ENCODE peak calls at places on chromosomes 3 and 15, in seven cellular contexts. P, R, W, Q, N, B and L are unnamed samples.

GRCh38 chr3:127161973-127162579 is 30.9 kb upstream of the PRR23E start:
- DNase-seq in R (no peak), W (no peak), Q (no peak), N (no peak), P (no peak), B (no peak), L (no peak)

GRCh38 chr3:179069762-179070390 is 1.7 kb downstream of the ZMAT3 start:
- DNase-seq in R (no peak), P (no peak), B (no peak), N (peak), Q (no peak), W (peak), L (no peak)

GRCh38 chr3:12154151-12154550 is 4.6 kb downstream of the TIMP4 start:
- DNase-seq in P (no peak), B (no peak), Q (no peak), W (no peak), R (no peak), N (peak), L (no peak)

GRCh38 chr3:51311055-51311454 is 74.0 kb upstream of the MANF start:
- DNase-seq in B (no peak), W (peak), N (peak), P (no peak), R (no peak), Q (no peak), L (no peak)

GRCh38 chr15:99987119-99987506 is 253.9 kb upstream of the LYSMD4 start:
- DNase-seq in P (no peak), R (no peak), B (no peak), W (no peak), N (no peak), Q (no peak), L (no peak)

GRCh38 chr3:16079519-16079918 is 95.0 kb upstream of the GALNT15 start:
- DNase-seq in B (no peak), N (no peak), W (peak), Q (no peak), P (no peak), R (no peak), L (no peak)

GRCh38 chr3:126329927-126330725 is 27.1 kb downstream of the KLF15 start:
- DNase-seq in B (no peak), W (no peak), N (no peak), Q (no peak), R (no peak), P (no peak), L (no peak)

GRCh38 chr3:17233398-17233800 is 348.6 kb downstream of the PLCL2 start:
- DNase-seq in Q (peak), R (no peak), P (peak), W (peak), B (peak), N (peak), L (peak)

GRCh38 chr3:53791317-53791716 is 54.9 kb downstream of the CHDH start:
- DNase-seq in B (no peak), R (no peak), Q (no peak), N (no peak), W (no peak), P (no peak), L (no peak)

GRCh38 chr3:48466386-48467109 is 20.0 kb downstream of the ATRIP start:
- DNase-seq in W (no peak), N (no peak), R (no peak), P (peak), B (no peak), Q (no peak), L (no peak)

GRCh38 chr3:11245827-11246662 is 26.2 kb upstream of the ATG7 start:
- DNase-seq in B (no peak), P (no peak), W (no peak), R (no peak), N (no peak), Q (no peak), L (no peak)